ENCODE peak calls at places on chromosomes 13 and 19, in ten cellular contexts. K is GM23248, B is neural crest cell, S is naive B cell, N is NCI-H1092, E is anterior cingulate cortex, T is ureter, I is nucleus accumbens, Z is HuH-7, F is dermis blood vessel endothelial cell. A is an unnamed sample.

GRCh38 chr13:104683789-104684188 is 1617.6 kb upstream of the SLC10A2 start:
- DNase-seq in I (no peak), S (no peak), Z (no peak), B (no peak), E (no peak), F (no peak), N (no peak), T (no peak), K (no peak), A (no peak)

GRCh38 chr19:29587059-29587458 is 19.0 kb upstream of the POP4 start:
- DNase-seq in N (no peak), F (no peak), B (no peak), Z (no peak), I (no peak), E (no peak), T (no peak), K (no peak), S (no peak), A (no peak)

GRCh38 chr19:48969276-48970138 is 4.4 kb downstream of the FTL start:
- DNase-seq in S (no peak), T (no peak), Z (no peak), I (no peak), B (no peak), E (no peak), N (no peak), K (peak), F (peak), A (no peak)

GRCh38 chr13:39840201-39840600 is 184.7 kb downstream of the COG6 start:
- DNase-seq in N (no peak), E (no peak), S (no peak), B (no peak), K (no peak), I (no peak), Z (no peak), T (no peak), F (no peak), A (no peak)

GRCh38 chr19:1052349-1052967 is 12.6 kb downstream of the ABCA7 start:
- DNase-seq in I (no peak), N (no peak), T (no peak), B (no peak), F (no peak), E (no peak), Z (no peak), K (no peak), S (no peak), A (no peak)

GRCh38 chr19:39166571-39167391 is 30.0 kb upstream of the NCCRP1 start:
- DNase-seq in T (peak), N (no peak), S (no peak), E (no peak), I (no peak), Z (no peak), B (no peak), F (peak), K (no peak), A (no peak)

GRCh38 chr13:22235285-22235949 is 564.5 kb downstream of the FGF9 start:
- DNase-seq in B (no peak), F (no peak), K (peak), T (no peak), N (no peak), Z (peak), E (no peak), I (no peak), S (no peak), A (no peak)

GRCh38 chr13:91544723-91545122 is 146.3 kb downstream of the GPC5 start:
- DNase-seq in E (no peak), F (no peak), K (no peak), S (no peak), T (no peak), I (no peak), B (peak), N (no peak), Z (peak), A (no peak)

GRCh38 chr13:35884211-35884610 is 247.0 kb downstream of the DCLK1 start:
- DNase-seq in K (no peak), Z (no peak), T (no peak), I (no peak), S (no peak), F (no peak), B (no peak), N (no peak), E (no peak), A (no peak)

GRCh38 chr19:47228937-47229673 is 1.9 kb downstream of the BBC3 start:
- DNase-seq in S (no peak), E (peak), B (no peak), K (peak), T (no peak), N (no peak), I (peak), F (peak), Z (no peak), A (peak)

GRCh38 chr13:61880576-61881283 is 465.1 kb upstream of the PCDH20 start:
- DNase-seq in N (peak), B (no peak), F (no peak), I (no peak), T (no peak), Z (peak), E (no peak), K (peak), S (no peak), A (no peak)

GRCh38 chr13:39765801-39766463 is 110.5 kb downstream of the COG6 start:
- DNase-seq in B (no peak), F (peak), T (no peak), S (no peak), K (peak), Z (no peak), E (peak), N (peak), I (peak), A (no peak)

GRCh38 chr19:39335168-39335567 is 675 bp downstream of the GMFG start:
- DNase-seq in S (no peak), K (no peak), Z (no peak), T (no peak), I (no peak), N (no peak), E (no peak), B (no peak), F (no peak), A (no peak)

GRCh38 chr19:45507864-45508680 is 793 bp downstream of the VASP start:
- DNase-seq in F (peak), T (no peak), S (peak), N (no peak), E (no peak), B (no peak), I (no peak), Z (no peak), K (peak), A (peak)

GRCh38 chr13:97944396-97945029 is 9.0 kb upstream of the IPO5 start:
- DNase-seq in S (no peak), Z (no peak), K (peak), F (no peak), E (no peak), T (no peak), N (no peak), I (no peak), B (no peak), A (no peak)

GRCh38 chr13:114023716-114024602 is 50.1 kb upstream of the C13orf46 start:
- DNase-seq in K (no peak), E (no peak), N (no peak), F (no peak), T (no peak), B (no peak), I (no peak), Z (no peak), S (no peak), A (no peak)

GRCh38 chr13:79508224-79508961 is 27.4 kb downstream of the NDFIP2 start:
- DNase-seq in Z (no peak), K (peak), I (no peak), F (peak), N (no peak), S (no peak), B (no peak), T (no peak), E (no peak), A (no peak)

GRCh38 chr19:47735131-47735530 is 10.2 kb upstream of the NOP53 start:
- DNase-seq in S (no peak), E (no peak), N (no peak), T (no peak), I (no peak), Z (no peak), K (no peak), B (no peak), F (no peak), A (no peak)

GRCh38 chr19:46755077-46755852 is 9.0 kb upstream of the STRN4 start:
- DNase-seq in E (no peak), K (peak), F (peak), S (no peak), I (no peak), N (no peak), B (no peak), Z (no peak), T (no peak), A (no peak)

GRCh38 chr13:73337511-73337910 is 278.7 kb downstream of the KLF5 start:
- DNase-seq in I (no peak), Z (no peak), S (no peak), E (no peak), F (no peak), K (no peak), T (no peak), B (no peak), N (no peak), A (no peak)

GRCh38 chr13:49995535-49996165 is 1.2 kb upstream of the TRIM13 start:
- DNase-seq in S (peak), I (no peak), Z (no peak), E (no peak), K (peak), N (no peak), B (no peak), F (peak), T (no peak), A (no peak)

GRCh38 chr19:50210425-50210824 is 7.0 kb downstream of the MYH14 start:
- DNase-seq in T (no peak), Z (no peak), F (no peak), B (no peak), I (no peak), S (no peak), K (no peak), E (no peak), N (no peak), A (no peak)

GRCh38 chr13:60617863-60618733 is 221.1 kb downstream of the TDRD3 start:
- DNase-seq in B (no peak), T (no peak), E (peak), Z (peak), I (no peak), S (no peak), K (peak), N (no peak), F (peak), A (no peak)

GRCh38 chr19:55494172-55494761 is 6.0 kb downstream of the SSC5D start:
- DNase-seq in F (peak), B (no peak), K (no peak), S (no peak), Z (no peak), E (no peak), N (no peak), I (peak), T (peak), A (no peak)

GRCh38 chr19:46369817-46370216 is 22.9 kb downstream of the PPP5C start:
- DNase-seq in Z (no peak), I (no peak), N (no peak), F (no peak), T (no peak), B (no peak), S (no peak), E (no peak), K (no peak), A (no peak)

GRCh38 chr19:31128291-31128690 is 220.9 kb downstream of the TSHZ3 start:
- DNase-seq in K (no peak), E (no peak), B (no peak), Z (no peak), T (no peak), S (no peak), F (no peak), I (no peak), N (no peak), A (no peak)

GRCh38 chr13:110465696-110466095 is 95.8 kb downstream of the RAB20 start:
- DNase-seq in F (no peak), Z (no peak), K (no peak), E (no peak), T (no peak), S (no peak), I (no peak), B (no peak), N (no peak), A (no peak)

GRCh38 chr19:29532956-29533355 is 7.2 kb downstream of the VSTM2B start:
- DNase-seq in S (no peak), K (no peak), E (no peak), F (no peak), T (no peak), B (no peak), Z (no peak), I (no peak), N (no peak), A (no peak)

GRCh38 chr19:51246153-51246552 is 4.7 kb upstream of the SIGLECL1 start:
- DNase-seq in Z (no peak), T (no peak), N (no peak), I (no peak), F (peak), B (no peak), E (no peak), S (no peak), K (no peak), A (no peak)